ENCODE peak calls at places on chromosomes 7 and 10, in four cellular contexts. E is cardiac fibroblast, O is occipital lobe, L is endothelial cell. T is an unnamed sample.

GRCh38 chr7:1939434-1940401 is 269.6 kb downstream of the ELFN1 start:
- DNase-seq in O (no peak), L (no peak), E (peak; percentile 15), T (no peak)

GRCh38 chr10:25614652-25615051 is 319.4 kb upstream of the MYO3A start:
- DNase-seq in E (no peak), L (no peak), O (no peak), T (no peak)

GRCh38 chr7:50661345-50662058 is 96.3 kb upstream of the DDC start:
- DNase-seq in L (no peak), E (no peak), O (no peak), T (no peak)

GRCh38 chr10:97319671-97320479 is 804 bp downstream of the FRAT1 start:
- DNase-seq in E (no peak), O (peak; percentile 18), L (peak; percentile 65), T (no peak)

GRCh38 chr10:68792115-68792514 is 35.2 kb upstream of the STOX1 start:
- DNase-seq in L (no peak), O (no peak), E (peak; percentile 34), T (peak; percentile 28)

GRCh38 chr10:5596611-5597341 is 69.6 kb downstream of the ASB13 start:
- DNase-seq in O (no peak), L (no peak), E (no peak), T (no peak)

GRCh38 chr7:141185369-141185967 is 111.6 kb downstream of the TMEM178B start:
- DNase-seq in O (no peak), L (no peak), E (no peak), T (no peak)

GRCh38 chr10:28668363-28669226 is 8.7 kb upstream of the BAMBI start:
- DNase-seq in E (peak; percentile 32), L (peak; percentile 39), O (no peak), T (peak; percentile 31)

GRCh38 chr7:110522751-110523200 is 568.2 kb upstream of the LRRN3 start:
- DNase-seq in O (no peak), L (no peak), E (no peak), T (no peak)

GRCh38 chr7:130867581-130868136 is 133.7 kb upstream of the KLF14 start:
- DNase-seq in O (no peak), L (no peak), E (no peak), T (no peak)

T was measured in fibroblast of the aortic adventitia.